ENCODE peak calls at places on chromosomes 5 and 9, in five cellular contexts. B is astrocyte of the hippocampus; K is activated CD4-positive, alpha-beta T cell treated with anti-CD3 and anti-CD28 coated beads for 1 hour; E is NCI-H2029; D is neural progenitor cell. F is an unnamed sample.

GRCh38 chr9:33044162-33044673 is 19.1 kb downstream of the DNAJA1 start:
- DNase-seq in E (peak; percentile 83), B (peak; percentile 95), D (peak; percentile 88), K (peak; percentile 34), F (peak; percentile 92)

GRCh38 chr5:132253008-132253441 is 4.5 kb upstream of the PDLIM4 start:
- DNase-seq in D (no peak), E (no peak), K (no peak), B (no peak), F (no peak)

GRCh38 chr9:5438301-5439162 is 807 bp upstream of the PLGRKT start:
- DNase-seq in K (peak; percentile 23), E (no peak), B (peak; percentile 74), D (no peak), F (peak; percentile 55)

GRCh38 chr9:129058965-129059795 is 21.7 kb upstream of the DOLPP1 start:
- DNase-seq in K (no peak), B (peak; percentile 18), D (no peak), E (no peak), F (no peak)

GRCh38 chr9:134844821-134845220 is 35.8 kb upstream of the FCN2 start:
- DNase-seq in E (no peak), K (no peak), B (no peak), D (no peak), F (no peak)

GRCh38 chr5:136906545-136906944 is 541.2 kb upstream of the TRPC7 start:
- DNase-seq in E (no peak), D (no peak), K (no peak), B (no peak), F (no peak)

GRCh38 chr5:129803403-129803802 is 55.5 kb downstream of the MINAR2 start:
- DNase-seq in B (no peak), K (no peak), E (no peak), D (no peak), F (no peak)

GRCh38 chr5:135578685-135579341 is at the start of gene CXCL14:
- DNase-seq in B (peak; percentile 95), E (no peak), D (peak; percentile 87), K (no peak), F (no peak)

GRCh38 chr5:34598177-34598794 is 57.8 kb upstream of the RAI14 start:
- DNase-seq in E (no peak), K (no peak), D (no peak), B (peak; percentile 92), F (peak; percentile 69)

GRCh38 chr5:93022770-93023169 is 558.2 kb downstream of the NR2F1-AS1 start:
- DNase-seq in B (no peak), E (no peak), D (no peak), K (no peak), F (no peak)

GRCh38 chr9:14719231-14719923 is 3.2 kb downstream of the CER1 start:
- DNase-seq in B (no peak), K (no peak), D (no peak), E (no peak), F (no peak)

GRCh38 chr9:84151236-84151635 is 170.6 kb downstream of the RMI1 start:
- DNase-seq in K (no peak), E (no peak), B (no peak), D (peak; percentile 53), F (no peak)

GRCh38 chr9:77456829-77457437 is 191.2 kb downstream of the GNA14 start:
- DNase-seq in E (peak; percentile 81), B (peak; percentile 93), D (peak; percentile 85), K (peak; percentile 64), F (peak; percentile 92)

GRCh38 chr5:179432547-179432946 is 87.3 kb upstream of the ADAMTS2 start:
- DNase-seq in K (no peak), E (no peak), D (no peak), B (no peak), F (no peak)